ENCODE peak calls at places on chromosomes 12 and 14, in ten cellular contexts. O is nephron progenitor cell; Z is NCI-H345; K is stromal cell of bone marrow; A is Right ventricle myocardium superior; H is colonic mucosa; F is natural killer cell treated with Interleukin-12 subunit alpha and Interleukin-12 subunit beta and Interleukin-15 and Interleukin-18, amount 100 ng/mL, for 72 hours; J is neural crest cell; I is activated CD4-positive, alpha-beta memory T cell treated with anti-CD3 and anti-CD28 coated beads, Interleukin-2, amount 10 ng/mL, durations not matched to agents 7 days and 5 days; B is renal cortical epithelial cell. E is an unnamed sample.
A peak's percentile ranks its signal among the peaks of the same experiment; 100 is the strongest.

GRCh38 chr12:88207921-88208640 is 66.0 kb downstream of the TMTC3 start:
- DNase-seq in O (no peak), Z (no peak), K (peak; percentile 81), A (peak; percentile 39), H (no peak), F (no peak), J (no peak), I (no peak), B (peak; percentile 2), E (no peak)

GRCh38 chr12:109710747-109711595 is 2.7 kb upstream of the FAM222A start:
- DNase-seq in O (no peak), Z (no peak), K (peak; percentile 67), A (no peak), H (no peak), F (no peak), J (peak; percentile 34), I (no peak), B (peak; percentile 87), E (peak; percentile 76)

GRCh38 chr12:120625557-120626419 is 14.6 kb upstream of the CABP1 start:
- DNase-seq in O (no peak), Z (no peak), K (no peak), A (no peak), H (peak; percentile 29), F (no peak), J (no peak), I (no peak), B (no peak), E (no peak)

GRCh38 chr12:114480309-114481199 is 74.6 kb upstream of the TBX5 start:
- DNase-seq in O (peak; percentile 7), Z (no peak), K (peak; percentile 6), A (no peak), H (no peak), F (no peak), J (no peak), I (no peak), B (no peak), E (no peak)

GRCh38 chr14:51972566-51972965 is 16.8 kb upstream of the RTRAF start:
- DNase-seq in O (no peak), Z (no peak), K (no peak), A (no peak), H (no peak), F (no peak), J (no peak), I (no peak), B (no peak), E (no peak)

GRCh38 chr12:130818381-130819247 is 20.4 kb downstream of the STX2 start:
- DNase-seq in O (peak; percentile 87), Z (no peak), K (no peak), A (peak; percentile 81), H (peak; percentile 75), F (peak; percentile 82), J (peak; percentile 72), I (peak; percentile 77), B (peak; percentile 27), E (peak; percentile 75)

GRCh38 chr12:30438526-30439120 is 257.0 kb downstream of the IPO8 start:
- DNase-seq in O (no peak), Z (no peak), K (no peak), A (no peak), H (no peak), F (no peak), J (no peak), I (no peak), B (no peak), E (peak; percentile 74)

GRCh38 chr12:120514002-120514401 is 15.0 kb downstream of the COQ5 start:
- DNase-seq in O (no peak), Z (no peak), K (no peak), A (no peak), H (no peak), F (no peak), J (peak; percentile 36), I (no peak), B (no peak), E (no peak)

GRCh38 chr12:132259364-132259871 is 70.0 kb downstream of the GALNT9 start:
- DNase-seq in O (no peak), Z (no peak), K (no peak), A (no peak), H (no peak), F (no peak), J (no peak), I (no peak), B (no peak), E (no peak)

GRCh38 chr14:95695913-95696312 is 9.7 kb downstream of the TCL1B start:
- DNase-seq in O (no peak), Z (no peak), K (no peak), A (no peak), H (no peak), F (no peak), J (no peak), I (no peak), B (no peak), E (no peak)

GRCh38 chr12:48954781-48955501 is 2.3 kb downstream of the ARF3 start:
- DNase-seq in O (no peak), Z (no peak), K (no peak), A (no peak), H (no peak), F (no peak), J (no peak), I (no peak), B (no peak), E (no peak)

GRCh38 chr14:77023001-77023996 is 5.2 kb downstream of the IRF2BPL start:
- DNase-seq in O (no peak), Z (peak; percentile 64), K (no peak), A (no peak), H (peak; percentile 83), F (no peak), J (no peak), I (peak; percentile 38), B (peak; percentile 76), E (peak; percentile 93)

GRCh38 chr14:92690171-92691011 is 58.0 kb downstream of the LGMN start:
- DNase-seq in O (peak; percentile 36), Z (peak; percentile 74), K (no peak), A (no peak), H (peak; percentile 57), F (no peak), J (no peak), I (no peak), B (peak; percentile 61), E (peak; percentile 81)

GRCh38 chr12:69457433-69457832 is 12.8 kb upstream of the FRS2 start:
- DNase-seq in O (no peak), Z (no peak), K (no peak), A (no peak), H (no peak), F (no peak), J (no peak), I (no peak), B (no peak), E (peak; percentile 21)

GRCh38 chr14:67623114-67623513 is 3.4 kb downstream of the ARG2 start:
- DNase-seq in O (no peak), Z (no peak), K (peak; percentile 44), A (no peak), H (no peak), F (no peak), J (no peak), I (no peak), B (peak; percentile 87), E (no peak)

GRCh38 chr12:93128332-93128707 is 199.2 kb upstream of the EEA1 start:
- DNase-seq in O (no peak), Z (peak; percentile 97), K (no peak), A (peak; percentile 57), H (no peak), F (no peak), J (no peak), I (no peak), B (no peak), E (peak; percentile 93)

GRCh38 chr14:62001988-62002387 is 239.8 kb downstream of the SNAPC1 start:
- DNase-seq in O (no peak), Z (no peak), K (no peak), A (no peak), H (no peak), F (no peak), J (no peak), I (no peak), B (no peak), E (no peak)

GRCh38 chr14:31944256-31945073 is 132.6 kb upstream of the ARHGAP5 start:
- DNase-seq in O (no peak), Z (no peak), K (no peak), A (no peak), H (peak; percentile 90), F (no peak), J (no peak), I (peak; percentile 59), B (peak; percentile 48), E (peak; percentile 93)

GRCh38 chr12:75694891-75695290 is 183.5 kb upstream of the KRR1 start:
- DNase-seq in O (no peak), Z (no peak), K (no peak), A (no peak), H (no peak), F (no peak), J (no peak), I (no peak), B (no peak), E (no peak)

GRCh38 chr12:2641209-2641608 is 153.6 kb upstream of the FKBP4 start:
- DNase-seq in O (no peak), Z (no peak), K (peak; percentile 7), A (no peak), H (no peak), F (no peak), J (peak; percentile 20), I (no peak), B (peak; percentile 4), E (peak; percentile 83)

GRCh38 chr12:32501835-32502333 is 102.5 kb downstream of the FGD4 start:
- DNase-seq in O (peak; percentile 60), Z (peak; percentile 89), K (peak; percentile 25), A (no peak), H (peak; percentile 64), F (no peak), J (peak; percentile 72), I (no peak), B (peak; percentile 89), E (peak; percentile 100)

GRCh38 chr12:105474672-105475071 is 144.2 kb downstream of the C12orf75 start:
- DNase-seq in O (no peak), Z (no peak), K (peak; percentile 13), A (no peak), H (no peak), F (no peak), J (no peak), I (no peak), B (peak; percentile 16), E (no peak)

GRCh38 chr12:131152587-131152986 is 198.9 kb downstream of the ADGRD1 start:
- DNase-seq in O (no peak), Z (no peak), K (no peak), A (no peak), H (no peak), F (no peak), J (no peak), I (peak; percentile 9), B (no peak), E (no peak)

GRCh38 chr12:56957229-56958052 is at the start of gene RDH16:
- DNase-seq in O (no peak), Z (peak; percentile 27), K (no peak), A (no peak), H (no peak), F (no peak), J (no peak), I (no peak), B (no peak), E (peak; percentile 88)

GRCh38 chr12:28145211-28145610 is 45.0 kb upstream of the CCDC91 start:
- DNase-seq in O (no peak), Z (no peak), K (no peak), A (no peak), H (no peak), F (no peak), J (no peak), I (no peak), B (no peak), E (no peak)

GRCh38 chr12:69994593-69995222 is 169.7 kb downstream of the MYRFL start:
- DNase-seq in O (no peak), Z (no peak), K (no peak), A (no peak), H (peak; percentile 77), F (no peak), J (no peak), I (no peak), B (peak; percentile 18), E (peak; percentile 21)

GRCh38 chr12:120199595-120200306 is 1.2 kb downstream of the RPLP0 start:
- DNase-seq in O (no peak), Z (no peak), K (peak; percentile 98), A (no peak), H (no peak), F (no peak), J (no peak), I (peak; percentile 59), B (peak; percentile 82), E (peak; percentile 26)

E was measured in NCI-H69.